ENCODE peak calls at places on chromosomes 6 and 20, in seven cellular contexts. X is Peyer's patch, G is IMR-90, E is transverse colon, I is tibial nerve, D is K562, N is GM12878. P is an unnamed sample.

GRCh38 chr6:143299253-143300166 is 151.0 kb downstream of the ADAT2 start:
- DNase-seq in D (no peak), X (no peak), E (no peak), N (no peak), I (no peak), G (no peak), P (no peak)

GRCh38 chr20:17627101-17627950 is 54.7 kb downstream of the RRBP1 start:
- DNase-seq in D (no peak), X (no peak), N (no peak), I (no peak), G (no peak), E (no peak), P (peak)

GRCh38 chr6:92647630-92648029 is 771.7 kb downstream of the EPHA7 start:
- DNase-seq in D (no peak), G (no peak), I (no peak), E (no peak), X (no peak), N (no peak), P (no peak)

GRCh38 chr6:37860226-37860839 is 40.8 kb downstream of the ZFAND3 start:
- DNase-seq in I (peak), E (no peak), D (peak), G (peak), X (peak), N (no peak), P (peak)

GRCh38 chr6:160742090-160742489 is 40.0 kb downstream of the PLG start:
- DNase-seq in N (peak), I (no peak), X (no peak), D (no peak), G (no peak), E (no peak), P (no peak)

GRCh38 chr6:15400572-15401004 is 154.7 kb downstream of the JARID2 start:
- DNase-seq in G (peak), N (no peak), I (peak), X (peak), E (peak), D (peak), P (peak)

GRCh38 chr6:40930045-40930444 is 109.0 kb downstream of the UNC5CL start:
- DNase-seq in N (no peak), X (no peak), G (no peak), D (no peak), E (no peak), I (no peak), P (no peak)

GRCh38 chr20:56716806-56717205 is 87.7 kb downstream of the TFAP2C start:
- DNase-seq in G (no peak), N (no peak), X (no peak), D (no peak), I (no peak), E (no peak), P (no peak)

GRCh38 chr6:56613247-56613851 is 29.3 kb downstream of the DST start:
- DNase-seq in D (no peak), X (no peak), G (no peak), E (no peak), N (no peak), I (no peak), P (no peak)

GRCh38 chr20:50348118-50348517 is 157.5 kb downstream of the CEBPB start:
- DNase-seq in G (no peak), I (peak), X (no peak), D (no peak), E (no peak), N (no peak), P (peak)

GRCh38 chr20:59063358-59064213 is 21.0 kb upstream of the PRELID3B start:
- DNase-seq in I (no peak), D (no peak), N (no peak), G (peak), X (no peak), E (no peak), P (peak)

GRCh38 chr6:26125015-26125690 is 37.9 kb downstream of the HFE start:
- DNase-seq in I (peak), G (no peak), X (no peak), E (peak), D (no peak), N (no peak), P (no peak)

GRCh38 chr6:35293681-35294080 is 3.9 kb upstream of the DEF6 start:
- DNase-seq in D (no peak), I (no peak), G (no peak), E (no peak), N (no peak), X (no peak), P (no peak)

GRCh38 chr6:83429269-83429668 is 1.6 kb downstream of the ME1 start:
- DNase-seq in D (no peak), N (no peak), X (no peak), G (no peak), I (no peak), E (no peak), P (no peak)

GRCh38 chr6:2850480-2851150 is 9.0 kb upstream of the SERPINB1 start:
- DNase-seq in D (no peak), N (no peak), X (no peak), G (peak), E (no peak), I (no peak), P (no peak)

GRCh38 chr6:107110200-107110599 is 5.1 kb downstream of the BEND3 start:
- DNase-seq in E (no peak), D (no peak), I (no peak), G (no peak), X (no peak), N (no peak), P (no peak)

GRCh38 chr20:59006167-59006863 is 739 bp downstream of the CTSZ start:
- DNase-seq in X (no peak), D (no peak), E (peak), G (no peak), N (no peak), I (no peak), P (peak)

GRCh38 chr6:166563805-166564204 is 22.7 kb downstream of the RAMACL start:
- DNase-seq in G (no peak), I (no peak), X (no peak), D (no peak), E (no peak), N (no peak), P (no peak)

GRCh38 chr20:46832555-46832954 is 62.1 kb upstream of the EYA2 start:
- DNase-seq in N (no peak), D (no peak), I (no peak), G (peak), X (no peak), E (no peak), P (no peak)

GRCh38 chr6:14165091-14165490 is 47.5 kb downstream of the CD83 start:
- DNase-seq in I (no peak), N (no peak), D (no peak), G (peak), E (no peak), X (no peak), P (no peak)

GRCh38 chr6:168885741-168886140 is 367.9 kb downstream of the THBS2 start:
- DNase-seq in I (no peak), X (no peak), G (no peak), D (no peak), E (no peak), N (no peak), P (no peak)

GRCh38 chr6:168883410-168884049 is 370.1 kb downstream of the THBS2 start:
- DNase-seq in I (no peak), N (no peak), G (no peak), E (no peak), D (no peak), X (no peak), P (no peak)

GRCh38 chr6:168885196-168885595 is 368.4 kb downstream of the THBS2 start:
- DNase-seq in E (no peak), G (no peak), N (no peak), I (no peak), X (no peak), D (no peak), P (no peak)

GRCh38 chr6:168884050-168884645 is 369.5 kb downstream of the THBS2 start:
- DNase-seq in N (no peak), X (no peak), E (no peak), D (no peak), G (no peak), I (no peak), P (no peak)

DNA sequence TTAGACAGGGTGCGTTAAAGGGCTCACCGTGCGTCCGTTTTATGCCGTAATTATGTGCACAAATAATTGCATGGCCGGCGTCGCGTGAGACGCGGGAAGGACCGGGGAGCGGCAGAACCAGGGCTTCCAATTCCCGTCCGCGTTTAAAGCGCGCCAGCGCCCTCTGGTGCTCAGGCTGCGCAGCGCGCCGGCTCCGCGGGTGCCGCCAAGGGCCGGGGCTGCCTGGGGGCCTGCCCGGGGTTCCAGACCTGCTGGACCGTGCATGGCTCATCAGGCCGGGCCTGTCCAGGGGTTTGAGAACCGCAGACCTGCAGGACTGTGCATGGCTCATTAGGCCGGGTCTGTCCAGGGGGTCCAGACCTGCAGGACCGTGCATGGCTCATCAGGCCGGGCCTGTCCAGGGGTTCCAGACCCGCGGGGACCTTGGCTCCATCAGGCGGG is 369.0 kb downstream of the THBS2 start:
- DNase-seq in X (no peak), E (peak), G (peak), I (peak), D (peak), N (no peak), P (peak)
- TF ChIP-seq POLR2A in X (no peak), E (no peak), G (no peak), I (no peak), D (no peak), N (no peak), P (no peak)

GRCh38 chr6:135251964-135252429 is 70.9 kb downstream of the MYB start:
- DNase-seq in E (peak), I (no peak), N (no peak), X (no peak), G (peak), D (no peak), P (no peak)
- H3K4me3 ChIP-seq in E (no peak), I (no peak), N (no peak), X (no peak), G (no peak), D (no peak), P (no peak)

DNA sequence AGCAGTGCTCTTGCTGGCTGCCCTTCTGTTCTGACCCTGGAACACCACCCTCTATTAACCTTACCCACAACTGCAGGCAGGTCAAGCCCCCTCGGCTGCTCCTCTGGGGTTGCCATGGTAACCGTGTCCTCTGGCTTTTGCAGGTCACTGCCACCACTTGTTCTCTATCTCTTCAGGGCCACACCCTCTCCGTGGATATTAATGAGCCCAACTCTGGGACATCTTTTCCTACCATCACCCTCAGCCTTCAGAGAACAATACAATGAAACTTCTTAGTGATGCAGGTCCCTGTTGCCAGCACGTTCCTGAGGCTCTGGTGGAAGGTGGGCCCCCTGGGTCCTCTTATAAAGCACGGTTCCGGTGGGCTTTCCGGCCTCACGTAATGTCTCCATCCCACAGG is 30.8 kb upstream of the MICB start:
- DNase-seq in I (no peak), D (peak), E (no peak), X (no peak), N (no peak), G (no peak), P (no peak)
- TF ChIP-seq POLR2A in I (no peak), D (no peak), E (no peak), X (no peak), N (no peak), G (no peak), P (no peak)

GRCh38 chr6:136037246-136037884 is 185.9 kb downstream of the PDE7B start:
- DNase-seq in X (peak), G (peak), E (no peak), N (no peak), I (no peak), D (no peak), P (no peak)
- H3K4me3 ChIP-seq in X (peak), G (peak), E (no peak), N (no peak), I (no peak), D (no peak), P (peak)

DNA sequence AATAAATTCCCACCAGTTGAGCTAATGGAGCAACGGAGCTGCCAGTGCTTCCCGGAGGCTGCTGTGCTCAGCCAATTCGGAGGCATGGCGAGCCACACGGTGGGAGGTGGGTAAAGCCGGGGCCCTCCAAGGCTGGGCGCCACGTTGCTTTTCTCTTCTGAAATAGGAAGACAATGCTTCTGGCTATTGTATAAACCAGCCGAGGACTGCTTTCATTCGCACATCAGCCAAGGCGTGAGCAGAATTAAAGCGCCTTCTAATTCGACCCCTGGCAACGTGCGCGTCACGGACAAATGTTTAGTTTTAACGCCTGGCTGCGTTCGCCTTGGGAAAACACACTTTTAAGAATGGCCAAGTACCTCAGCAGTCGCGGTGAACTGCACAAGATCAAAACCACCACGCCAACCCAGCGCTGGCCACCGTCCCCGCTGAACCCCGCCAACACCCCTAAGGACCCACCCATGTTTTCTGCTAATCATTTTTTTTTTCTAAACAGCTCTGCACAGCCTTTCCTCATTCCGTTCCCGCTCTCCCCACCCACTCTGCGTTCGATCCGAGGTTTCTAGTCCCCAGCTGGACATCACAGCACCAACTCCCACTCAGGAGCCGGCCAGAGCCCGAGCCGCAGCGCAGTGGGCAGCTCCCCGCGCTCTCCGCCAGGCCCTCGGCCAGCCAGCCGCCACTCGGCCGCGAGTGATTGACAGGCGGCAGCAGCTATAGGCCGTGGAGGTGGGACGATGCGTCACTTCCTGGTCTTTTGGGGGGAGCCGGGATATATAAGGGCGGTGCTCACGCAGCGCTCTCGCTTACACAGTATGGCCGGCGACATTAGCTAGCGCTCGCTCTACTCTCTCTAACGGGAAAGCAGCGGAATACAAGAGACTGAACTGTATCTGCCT is at the start of gene AMD1:
- DNase-seq in X (peak), I (peak), G (peak), N (peak), E (peak), D (peak), P (peak)
- TF ChIP-seq POLR2A in X (peak), I (peak), G (peak), N (peak), E (peak), D (peak), P (peak)

GRCh38 chr6:157763894-157764345 is 59.1 kb upstream of the SNX9 start:
- DNase-seq in D (no peak), N (peak), G (no peak), E (no peak), X (no peak), I (no peak), P (no peak)
- H3K4me3 ChIP-seq in D (no peak), N (peak), G (no peak), E (no peak), X (peak), I (no peak), P (no peak)

DNA sequence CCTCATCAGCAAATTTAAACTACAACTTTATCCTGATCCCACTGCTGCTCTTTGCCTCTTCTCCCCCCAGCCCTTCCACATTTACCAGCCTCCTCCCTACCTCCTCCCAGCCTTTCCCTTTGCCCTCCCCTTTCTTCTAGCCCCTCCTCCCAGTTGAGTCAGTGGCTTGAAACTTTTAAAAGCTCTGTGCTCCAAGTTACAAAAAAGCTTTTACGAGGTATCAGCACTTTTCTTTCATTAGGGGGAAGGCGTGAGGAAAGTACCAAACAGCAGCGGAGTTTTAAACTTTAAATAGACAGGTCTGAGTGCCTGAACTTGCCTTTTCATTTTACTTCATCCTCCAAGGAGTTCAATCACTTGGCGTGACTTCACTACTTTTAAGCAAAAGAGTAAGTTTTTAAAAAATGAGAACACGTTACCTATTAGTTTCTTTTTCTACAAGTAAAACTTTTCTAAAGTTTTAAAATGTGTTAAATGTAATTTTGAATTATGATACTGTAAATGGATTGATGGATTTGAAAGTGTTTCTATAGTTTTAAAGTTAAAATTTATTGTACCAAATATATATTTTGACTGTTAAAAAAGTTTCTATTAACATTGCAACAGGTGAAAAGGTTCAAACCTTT is at the start of gene GJA1:
- DNase-seq in N (no peak), E (peak), D (no peak), X (no peak), G (peak), I (peak), P (no peak)
- TF ChIP-seq POLR2A in N (no peak), E (peak), D (no peak), X (no peak), G (peak), I (peak), P (peak)

GRCh38 chr6:4301871-4302270 is 166.5 kb upstream of the ECI2 start:
- DNase-seq in E (no peak), N (no peak), I (no peak), X (no peak), G (no peak), D (no peak), P (no peak)
- H3K4me3 ChIP-seq in E (no peak), N (no peak), I (no peak), X (no peak), G (no peak), D (no peak), P (no peak)